ENCODE peak calls at places on chromosome 7, in six cellular contexts. S is OCI-LY7, H is GM23338, G is PC-3, F is hepatocyte, T is GM23248. R is an unnamed sample.
A peak's percentile ranks its signal among the peaks of the same experiment; 100 is the strongest.

GRCh38 chr7:99365318-99366141 is 9.0 kb upstream of the ARPC1B start:
- DNase-seq in S (peak; percentile 55), H (peak; percentile 66), G (peak; percentile 49), F (peak; percentile 48), T (peak; percentile 36), R (peak; percentile 71)

GRCh38 chr7:106693659-106694353 is 32.8 kb upstream of the CCDC71L start:
- DNase-seq in S (no peak), H (no peak), G (peak; percentile 18), F (no peak), T (peak; percentile 32), R (no peak)

GRCh38 chr7:48904975-48905374 is 19.4 kb upstream of the CDC14C start:
- DNase-seq in S (no peak), H (peak; percentile 2), G (no peak), F (no peak), T (no peak), R (no peak)

GRCh38 chr7:5657901-5658300 is 123.6 kb downstream of the RNF216 start:
- DNase-seq in S (no peak), H (no peak), G (no peak), F (no peak), T (peak; percentile 91), R (no peak)

GRCh38 chr7:17939111-17939669 is 1.1 kb downstream of the SNX13 start:
- DNase-seq in S (peak; percentile 28), H (no peak), G (peak; percentile 67), F (peak; percentile 11), T (peak; percentile 68), R (no peak)

GRCh38 chr7:70640266-70640833 is 491.6 kb upstream of the GALNT17 start:
- DNase-seq in S (no peak), H (no peak), G (no peak), F (peak; percentile 42), T (peak; percentile 64), R (no peak)

GRCh38 chr7:140003913-140004382 is 58.8 kb downstream of the PARP12 start:
- DNase-seq in S (peak; percentile 78), H (peak; percentile 90), G (peak; percentile 86), F (peak; percentile 69), T (peak; percentile 82), R (peak; percentile 77)

GRCh38 chr7:74289660-74290589 is 718 bp downstream of the CLIP2 start:
- DNase-seq in S (no peak), H (peak; percentile 36), G (peak; percentile 21), F (no peak), T (peak; percentile 84), R (no peak)

GRCh38 chr7:121030308-121030707 is 41.8 kb downstream of the CPED1 start:
- DNase-seq in S (no peak), H (no peak), G (no peak), F (no peak), T (no peak), R (no peak)

GRCh38 chr7:12458520-12459131 is 55.0 kb upstream of the VWDE start:
- DNase-seq in S (peak; percentile 25), H (peak; percentile 70), G (peak; percentile 77), F (peak; percentile 58), T (peak; percentile 66), R (peak; percentile 80)

GRCh38 chr7:33185786-33186185 is 56.4 kb downstream of the BBS9 start:
- DNase-seq in S (peak; percentile 52), H (peak; percentile 77), G (peak; percentile 70), F (peak; percentile 56), T (peak; percentile 65), R (peak; percentile 79)

GRCh38 chr7:114979388-114979787 is 57.5 kb downstream of the MDFIC start:
- DNase-seq in S (no peak), H (peak; percentile 14), G (peak; percentile 83), F (peak; percentile 16), T (no peak), R (no peak)

GRCh38 chr7:158759749-158760444 is 55.3 kb upstream of the NCAPG2 start:
- DNase-seq in S (no peak), H (no peak), G (no peak), F (no peak), T (no peak), R (no peak)

GRCh38 chr7:158760445-158760764 is 55.8 kb upstream of the NCAPG2 start:
- DNase-seq in S (no peak), H (no peak), G (no peak), F (no peak), T (no peak), R (no peak)

GRCh38 chr7:158760936-158761335 is 56.3 kb upstream of the NCAPG2 start:
- DNase-seq in S (no peak), H (peak; percentile 32), G (no peak), F (no peak), T (no peak), R (no peak)

GRCh38 chr7:158763454-158764033 is 58.9 kb upstream of the NCAPG2 start:
- DNase-seq in S (no peak), H (no peak), G (no peak), F (no peak), T (no peak), R (no peak)

GRCh38 chr7:158761945-158762344 is 57.3 kb upstream of the NCAPG2 start:
- DNase-seq in S (no peak), H (no peak), G (no peak), F (no peak), T (no peak), R (no peak)
- H3K36me3 ChIP-seq in S (peaks cover 17% of the 10 kb centered on the region), H (peaks cover 8% of the 10 kb centered on the region), G (peaks cover 34% of the 10 kb centered on the region), F (no peaks in the 10 kb centered on the region), T (peaks cover 56% of the 10 kb centered on the region), R (peaks cover 28% of the 10 kb centered on the region)

DNA sequence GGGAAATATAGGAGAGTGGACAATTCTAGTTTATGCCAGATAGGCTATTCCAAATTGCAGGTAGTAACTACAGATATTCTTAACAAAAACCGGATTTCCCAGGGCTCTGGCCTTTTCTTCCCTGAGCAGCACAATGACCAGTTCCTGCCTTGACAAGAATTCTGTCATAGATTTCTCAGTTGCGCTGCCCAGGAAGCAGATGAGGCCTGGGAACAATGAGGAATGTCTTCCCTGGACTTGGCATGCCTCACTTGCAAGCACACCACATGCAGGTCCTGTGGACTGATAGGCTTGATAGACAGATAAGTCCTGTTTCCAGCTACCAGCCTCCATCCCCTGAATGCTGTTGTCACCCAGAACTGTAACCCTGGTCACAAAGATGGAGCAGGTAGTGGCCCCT is 174.5 kb upstream of the PRSS58 start:
- DNase-seq in S (no peak), H (no peak), G (no peak), F (no peak), T (no peak), R (no peak)
- H3K9me2 ChIP-seq in S (no peaks in the 10 kb centered on the region), H (no peaks in the 10 kb centered on the region), G (no peaks in the 10 kb centered on the region), F (no peaks in the 10 kb centered on the region), T (no peaks in the 10 kb centered on the region), R (no peaks in the 10 kb centered on the region)

DNA sequence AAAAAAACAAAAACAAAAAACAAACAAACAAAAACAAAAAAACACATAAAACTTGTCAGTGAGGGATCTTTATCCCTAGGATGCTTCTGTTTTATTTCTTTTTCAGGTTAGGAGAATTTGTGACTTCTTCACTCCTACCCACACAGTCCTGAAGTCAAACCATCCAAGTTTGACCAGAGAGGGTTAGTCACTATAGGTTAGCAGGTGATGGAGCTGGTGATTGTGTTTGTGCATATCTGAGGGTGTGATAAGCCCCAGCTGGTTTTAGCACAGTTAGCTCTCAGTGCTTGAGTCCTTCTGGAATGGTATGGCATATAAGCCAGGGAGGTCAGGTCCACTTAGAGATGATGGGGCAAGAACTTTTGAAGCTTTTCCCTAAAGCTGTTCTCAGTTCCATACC is 11.8 kb upstream of the IKZF1 start:
- DNase-seq in S (no peak), H (no peak), G (no peak), F (no peak), T (no peak), R (no peak)
- H3K36me3 ChIP-seq in S (no peaks in the 10 kb centered on the region), H (no peaks in the 10 kb centered on the region), G (no peaks in the 10 kb centered on the region), F (no peaks in the 10 kb centered on the region), T (no peaks in the 10 kb centered on the region), R (no peaks in the 10 kb centered on the region)

GRCh38 chr7:129423700-129424410 is 10.4 kb upstream of the STRIP2 start:
- DNase-seq in S (no peak), H (no peak), G (peak; percentile 53), F (no peak), T (no peak), R (no peak)
- H3K9me2 ChIP-seq in S (no peaks in the 10 kb centered on the region), H (no peaks in the 10 kb centered on the region), G (no peaks in the 10 kb centered on the region), F (no peaks in the 10 kb centered on the region), T (no peaks in the 10 kb centered on the region), R (no peaks in the 10 kb centered on the region)

GRCh38 chr7:92242972-92243371 is 2.7 kb downstream of the KRIT1 start:
- DNase-seq in S (no peak), H (no peak), G (no peak), F (no peak), T (peak; percentile 37), R (no peak)
- H3K36me3 ChIP-seq in S (peaks cover 51% of the 10 kb centered on the region), H (no peaks in the 10 kb centered on the region), G (peaks cover 3% of the 10 kb centered on the region), F (no peaks in the 10 kb centered on the region), T (peaks cover 34% of the 10 kb centered on the region), R (peaks cover 40% of the 10 kb centered on the region)

GRCh38 chr7:87082675-87083074 is 23.2 kb upstream of the ELAPOR2 start:
- DNase-seq in S (no peak), H (no peak), G (no peak), F (no peak), T (no peak), R (no peak)
- H3K9me2 ChIP-seq in S (no peaks in the 10 kb centered on the region), H (no peaks in the 10 kb centered on the region), G (peaks cover 4% of the 10 kb centered on the region), F (no peaks in the 10 kb centered on the region), T (no peaks in the 10 kb centered on the region), R (no peaks in the 10 kb centered on the region)

DNA sequence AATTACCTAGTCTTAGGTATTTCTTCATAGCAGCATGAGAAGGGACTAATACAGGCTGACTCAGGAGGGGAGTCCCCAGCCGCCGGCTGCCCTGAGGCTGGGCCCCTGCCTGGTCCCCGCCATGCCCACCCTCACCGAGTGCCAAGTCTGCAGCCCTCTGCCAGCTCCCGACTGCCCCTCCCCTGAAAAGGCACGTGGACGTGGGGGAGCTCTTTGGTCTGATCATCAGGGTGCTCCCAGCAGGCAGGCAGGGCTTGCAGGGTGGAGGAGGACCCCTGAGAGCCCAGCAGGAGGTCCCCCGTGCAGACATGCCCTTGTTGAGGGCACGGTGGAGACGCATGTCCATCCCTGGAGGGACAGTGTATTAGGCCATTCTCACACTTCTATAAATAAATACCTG is 110.9 kb downstream of the UNCX start:
- DNase-seq in S (no peak), H (no peak), G (no peak), F (no peak), T (no peak), R (no peak)
- H3K36me3 ChIP-seq in S (no peaks in the 10 kb centered on the region), H (no peaks in the 10 kb centered on the region), G (no peaks in the 10 kb centered on the region), F (no peaks in the 10 kb centered on the region), T (no peaks in the 10 kb centered on the region), R (no peaks in the 10 kb centered on the region)

GRCh38 chr7:27627146-27627545 is 35.5 kb downstream of the HIBADH start:
- DNase-seq in S (no peak), H (peak; percentile 62), G (no peak), F (no peak), T (no peak), R (no peak)
- H3K9me2 ChIP-seq in S (no peaks in the 10 kb centered on the region), H (no peaks in the 10 kb centered on the region), G (no peaks in the 10 kb centered on the region), F (no peaks in the 10 kb centered on the region), T (no peaks in the 10 kb centered on the region), R (no peaks in the 10 kb centered on the region)

GRCh38 chr7:98194672-98195457 is 16.4 kb upstream of the BHLHA15 start:
- DNase-seq in S (no peak), H (no peak), G (no peak), F (no peak), T (no peak), R (no peak)
- H3K36me3 ChIP-seq in S (peaks cover 41% of the 10 kb centered on the region), H (peaks cover 5% of the 10 kb centered on the region), G (peaks cover 7% of the 10 kb centered on the region), F (no peaks in the 10 kb centered on the region), T (no peaks in the 10 kb centered on the region), R (no peaks in the 10 kb centered on the region)